ENCODE peak calls at places on chromosomes 2 and 18, in seven cellular contexts. T is CD4-positive, CD25-positive, alpha-beta regulatory T cell; G is tibial nerve; Q is PC-3; U is fibroblast of lung; E is effector memory CD4-positive, alpha-beta T cell; D is psoas muscle. R is an unnamed sample.

GRCh38 chr2:227577555-227577954 is 21.1 kb upstream of the SCYGR2 start:
- DNase-seq in E (no peak), Q (no peak), D (no peak), T (no peak), U (no peak), G (no peak), R (no peak)

GRCh38 chr2:106073608-106074406 is 120.3 kb downstream of the UXS1 start:
- DNase-seq in T (no peak), D (no peak), G (no peak), E (no peak), Q (no peak), U (no peak), R (no peak)

GRCh38 chr2:63820969-63821368 is 20.7 kb upstream of the UGP2 start:
- DNase-seq in D (no peak), E (no peak), T (no peak), G (no peak), U (no peak), Q (no peak), R (no peak)

GRCh38 chr2:166539340-166540162 is 45.5 kb upstream of the SCN7A start:
- DNase-seq in Q (peak), D (no peak), E (no peak), U (peak), T (no peak), G (peak), R (peak)

GRCh38 chr18:6652098-6652497 is 77.4 kb upstream of the ARHGAP28 start:
- DNase-seq in E (no peak), U (no peak), D (no peak), T (no peak), G (no peak), Q (no peak), R (no peak)

GRCh38 chr2:190069936-190070696 is 7.6 kb upstream of the MSTN start:
- DNase-seq in D (no peak), Q (peak), E (no peak), U (peak), T (peak), G (peak), R (no peak)

GRCh38 chr2:30447149-30448045 is at the start of gene LCLAT1:
- DNase-seq in G (peak), U (peak), D (peak), E (peak), Q (peak), T (peak), R (peak)

GRCh38 chr18:9860682-9861081 is 25.1 kb upstream of the TXNDC2 start:
- DNase-seq in E (no peak), T (no peak), U (no peak), Q (no peak), G (no peak), D (no peak), R (no peak)

GRCh38 chr2:88880441-88880953 is 189.0 kb downstream of the RPIA start:
- DNase-seq in U (peak), E (no peak), T (no peak), G (peak), D (no peak), Q (peak), R (peak)

GRCh38 chr2:3142961-3143571 is 234.6 kb downstream of the EIPR1 start:
- DNase-seq in E (no peak), D (no peak), T (no peak), Q (no peak), U (no peak), G (no peak), R (peak)

GRCh38 chr2:241775223-241776177 is 1.1 kb upstream of the GAL3ST2 start:
- DNase-seq in G (no peak), D (no peak), T (no peak), E (no peak), Q (no peak), U (no peak), R (no peak)

GRCh38 chr2:180630756-180631155 is 349.6 kb upstream of the UBE2E3 start:
- DNase-seq in U (peak), D (no peak), E (no peak), Q (no peak), T (no peak), G (no peak), R (no peak)

GRCh38 chr2:49236316-49236715 is 82.0 kb upstream of the FSHR start:
- DNase-seq in T (no peak), E (no peak), Q (no peak), U (no peak), G (no peak), D (no peak), R (no peak)

GRCh38 chr2:170142502-170142901 is 35.4 kb upstream of the MYO3B start:
- DNase-seq in E (no peak), U (no peak), T (no peak), Q (peak), G (no peak), D (no peak), R (no peak)

GRCh38 chr2:101116841-101117552 is 34.2 kb downstream of the TBC1D8 start:
- DNase-seq in Q (no peak), G (no peak), E (no peak), D (no peak), U (no peak), T (no peak), R (no peak)

GRCh38 chr2:55518846-55519167 is 711 bp upstream of the CFAP36 start:
- DNase-seq in Q (no peak), T (no peak), E (no peak), U (no peak), G (no peak), D (no peak), R (no peak)

GRCh38 chr2:82599021-82599420 is 1860.1 kb downstream of the SUCLG1 start:
- DNase-seq in E (no peak), T (no peak), Q (no peak), D (no peak), G (no peak), U (no peak), R (no peak)

GRCh38 chr2:205175831-205176230 is 506.5 kb upstream of the NRP2 start:
- DNase-seq in G (no peak), E (no peak), D (no peak), U (no peak), T (no peak), Q (no peak), R (no peak)

GRCh38 chr18:23591011-23591410 is 4.7 kb upstream of the NPC1 start:
- DNase-seq in Q (no peak), T (no peak), D (no peak), U (no peak), E (no peak), G (no peak), R (no peak)

GRCh38 chr2:3637692-3638455 is 20.1 kb upstream of the ALLC start:
- DNase-seq in T (no peak), D (no peak), G (no peak), E (no peak), U (no peak), Q (no peak), R (no peak)

GRCh38 chr18:57434536-57435494 is at the start of gene ONECUT2:
- DNase-seq in D (peak), E (peak), G (peak), U (peak), Q (peak), T (peak), R (peak)

GRCh38 chr2:218406949-218407703 is 7.5 kb downstream of the CTDSP1 start:
- DNase-seq in U (peak), D (peak), Q (peak), E (peak), G (peak), T (peak), R (peak)

GRCh38 chr18:183769-184168 is 25.4 kb downstream of the USP14 start:
- DNase-seq in G (no peak), Q (no peak), E (no peak), D (no peak), U (peak), T (no peak), R (no peak)

GRCh38 chr2:9971105-9971818 is 19.8 kb downstream of the GRHL1 start:
- DNase-seq in T (no peak), U (peak), E (no peak), G (no peak), D (no peak), Q (peak), R (no peak)

GRCh38 chr2:74011246-74011645 is 26.5 kb downstream of the TET3 start:
- DNase-seq in G (no peak), U (no peak), E (no peak), Q (no peak), T (no peak), D (no peak), R (no peak)

GRCh38 chr18:22171839-22172582 is 2.6 kb downstream of the GATA6 start:
- DNase-seq in T (no peak), D (no peak), U (no peak), Q (no peak), E (no peak), G (no peak), R (no peak)

GRCh38 chr2:75549401-75550253 is 11.1 kb downstream of the EVA1A start:
- DNase-seq in G (no peak), E (no peak), T (no peak), Q (peak), U (no peak), D (no peak), R (no peak)

GRCh38 chr2:27194538-27195354 is 17.1 kb upstream of the ATRAID start:
- DNase-seq in D (no peak), T (no peak), G (no peak), Q (peak), U (no peak), E (no peak), R (no peak)

GRCh38 chr2:150081775-150082517 is 405.5 kb downstream of the RND3 start:
- DNase-seq in Q (no peak), U (no peak), E (no peak), D (no peak), T (no peak), G (no peak), R (no peak)

GRCh38 chr2:54657664-54658083 is 65.8 kb upstream of the EML6 start:
- DNase-seq in E (no peak), U (no peak), G (peak), D (peak), Q (peak), T (no peak), R (peak)

GRCh38 chr2:223887127-223887526 is 49.7 kb upstream of the AP1S3 start:
- DNase-seq in T (no peak), G (no peak), U (peak), D (no peak), Q (no peak), E (no peak), R (no peak)

GRCh38 chr18:51157215-51157614 is 40.3 kb downstream of the MEX3C start:
- DNase-seq in G (no peak), Q (no peak), T (no peak), D (no peak), E (no peak), U (no peak), R (no peak)

GRCh38 chr2:54757496-54757895 is 34.0 kb downstream of the EML6 start:
- DNase-seq in D (no peak), Q (peak), T (no peak), G (no peak), U (peak), E (no peak), R (no peak)

GRCh38 chr2:103785432-103785831 is 1023.6 kb downstream of the TMEM182 start:
- DNase-seq in G (no peak), T (no peak), Q (no peak), U (no peak), E (no peak), D (no peak), R (no peak)

GRCh38 chr2:234392230-234392629 is 104.7 kb downstream of the ARL4C start:
- DNase-seq in T (no peak), Q (no peak), G (no peak), E (no peak), U (no peak), D (no peak), R (no peak)

GRCh38 chr2:15242936-15243461 is 318.1 kb downstream of the NBAS start:
- DNase-seq in Q (no peak), U (no peak), T (no peak), E (no peak), G (no peak), D (no peak), R (no peak)

GRCh38 chr2:100588071-100588786 is 25.4 kb downstream of the PDCL3 start:
- DNase-seq in G (no peak), U (peak), T (no peak), E (peak), D (no peak), Q (peak), R (no peak)

GRCh38 chr2:173657996-173658717 is 303.5 kb downstream of the CDCA7 start:
- DNase-seq in G (no peak), U (peak), T (no peak), Q (peak), D (peak), E (no peak), R (no peak)

GRCh38 chr2:48448274-48449061 is 81.5 kb upstream of the STON1 start:
- DNase-seq in E (no peak), D (no peak), Q (peak), T (no peak), U (peak), G (no peak), R (no peak)

GRCh38 chr18:8814206-8814605 is 108.8 kb downstream of the MTCL1 start:
- DNase-seq in E (no peak), G (no peak), Q (no peak), T (no peak), D (no peak), U (peak), R (no peak)

GRCh38 chr2:216082388-216082733 is 642 bp downstream of the TMEM169 start:
- DNase-seq in T (no peak), Q (no peak), G (no peak), U (no peak), E (no peak), D (no peak), R (no peak)
- H3K27ac ChIP-seq in T (peak), Q (no peak), G (no peak), U (no peak), E (peak), D (no peak), R (peak)

GRCh38 chr2:66548422-66548821 is 113.5 kb downstream of the MEIS1 start:
- DNase-seq in D (no peak), E (no peak), T (no peak), G (no peak), Q (no peak), U (no peak), R (no peak)
- H3K27ac ChIP-seq in D (no peak), E (no peak), T (no peak), G (no peak), Q (no peak), U (no peak), R (no peak)

GRCh38 chr2:168145011-168145410 is 102.4 kb downstream of the STK39 start:
- DNase-seq in E (no peak), U (no peak), T (no peak), G (no peak), Q (no peak), D (no peak), R (no peak)
- H3K27ac ChIP-seq in E (no peak), U (no peak), T (no peak), G (no peak), Q (no peak), D (no peak), R (no peak)

DNA sequence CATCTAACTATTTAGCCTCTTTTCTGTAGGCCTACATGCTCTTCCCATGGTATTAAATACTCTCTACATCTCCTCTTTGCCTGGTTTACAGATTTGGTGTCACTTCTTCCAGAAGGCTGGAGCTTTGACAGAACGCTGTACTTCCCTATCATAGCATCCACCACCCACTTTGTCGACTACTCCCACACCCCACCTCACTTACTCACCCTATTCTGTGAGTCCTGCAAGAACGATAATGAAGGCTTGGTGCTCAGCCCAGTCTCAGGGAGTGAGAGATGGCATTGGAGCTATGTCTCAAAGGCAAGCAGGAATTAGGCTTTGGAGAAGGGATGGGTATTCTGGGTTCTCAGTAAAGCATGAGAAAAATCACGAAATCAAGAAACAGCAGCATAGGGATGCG is 20.3 kb upstream of the KDM3A start:
- DNase-seq in D (no peak), E (no peak), U (no peak), G (no peak), T (no peak), Q (no peak), R (no peak)
- H3K27ac ChIP-seq in D (no peak), E (no peak), U (no peak), G (no peak), T (no peak), Q (no peak), R (no peak)

GRCh38 chr2:222879602-222879933 is 18.7 kb downstream of the ACSL3 start:
- DNase-seq in G (no peak), E (no peak), U (no peak), T (no peak), D (no peak), Q (no peak), R (no peak)

GRCh38 chr2:222878284-222878876 is 17.5 kb downstream of the ACSL3 start:
- DNase-seq in Q (no peak), E (no peak), D (no peak), T (no peak), U (no peak), G (no peak), R (no peak)

GRCh38 chr2:222876947-222877346 is 16.1 kb downstream of the ACSL3 start:
- DNase-seq in D (no peak), U (no peak), E (no peak), Q (no peak), T (no peak), G (no peak), R (no peak)

GRCh38 chr2:222877556-222878278 is 16.9 kb downstream of the ACSL3 start:
- DNase-seq in D (no peak), U (no peak), G (no peak), E (no peak), T (no peak), Q (peak), R (no peak)

DNA sequence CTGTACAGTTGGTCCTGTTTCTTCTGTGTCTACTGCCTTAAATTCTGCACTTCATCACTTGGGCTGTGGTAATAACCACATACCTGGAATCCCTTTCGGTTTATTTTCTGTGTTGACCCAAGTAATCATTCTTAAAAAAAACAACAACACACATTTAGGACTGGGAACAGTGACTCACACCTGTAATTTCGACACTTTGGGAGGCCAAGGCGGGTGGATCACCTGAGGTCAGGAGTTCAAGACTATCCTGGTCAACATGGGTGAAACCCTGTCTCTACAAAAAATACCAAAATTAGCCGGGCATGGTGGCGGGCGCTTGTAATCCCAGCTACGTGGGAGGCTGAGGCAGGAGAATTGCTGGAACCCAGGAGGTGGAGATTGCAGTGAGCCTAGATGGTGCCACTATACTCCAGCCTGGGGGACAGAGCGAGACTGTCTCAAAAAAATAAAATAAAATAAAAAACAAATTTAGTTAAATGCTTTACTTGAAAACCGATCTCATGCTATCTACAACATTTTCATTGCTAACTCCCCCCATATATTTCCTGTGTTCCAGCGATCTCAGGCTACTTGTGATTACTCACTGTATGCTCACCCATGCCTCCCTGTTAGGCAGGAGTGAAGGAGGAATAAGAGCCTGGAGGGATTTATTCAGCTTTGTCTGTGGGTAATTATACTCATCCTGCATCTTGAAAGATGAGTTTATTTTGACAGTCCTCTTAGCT is 18.2 kb downstream of the ACSL3 start:
- DNase-seq in Q (peak), D (no peak), T (no peak), E (no peak), U (peak), G (no peak), R (no peak)
- H3K27ac ChIP-seq in Q (peak), D (peak), T (no peak), E (no peak), U (no peak), G (no peak), R (no peak)

GRCh38 chr2:8542381-8543064 is 139.3 kb upstream of the ID2 start:
- DNase-seq in G (no peak), U (no peak), E (no peak), T (no peak), D (no peak), Q (no peak), R (no peak)
- H3K27ac ChIP-seq in G (no peak), U (no peak), E (peak), T (peak), D (no peak), Q (no peak), R (peak)

GRCh38 chr2:217108086-217108485 is 248.2 kb upstream of the TNP1 start:
- DNase-seq in D (no peak), T (no peak), Q (no peak), E (no peak), U (no peak), G (no peak), R (no peak)

GRCh38 chr2:217105733-217106649 is 246.1 kb upstream of the TNP1 start:
- DNase-seq in T (no peak), D (no peak), U (peak), E (no peak), G (no peak), Q (peak), R (no peak)

GRCh38 chr2:217108575-217109027 is 248.7 kb upstream of the TNP1 start:
- DNase-seq in G (no peak), T (no peak), U (no peak), Q (no peak), D (no peak), E (no peak), R (no peak)

GRCh38 chr2:217107480-217107879 is 247.6 kb upstream of the TNP1 start:
- DNase-seq in E (no peak), T (no peak), Q (peak), G (no peak), D (no peak), U (no peak), R (no peak)

DNA sequence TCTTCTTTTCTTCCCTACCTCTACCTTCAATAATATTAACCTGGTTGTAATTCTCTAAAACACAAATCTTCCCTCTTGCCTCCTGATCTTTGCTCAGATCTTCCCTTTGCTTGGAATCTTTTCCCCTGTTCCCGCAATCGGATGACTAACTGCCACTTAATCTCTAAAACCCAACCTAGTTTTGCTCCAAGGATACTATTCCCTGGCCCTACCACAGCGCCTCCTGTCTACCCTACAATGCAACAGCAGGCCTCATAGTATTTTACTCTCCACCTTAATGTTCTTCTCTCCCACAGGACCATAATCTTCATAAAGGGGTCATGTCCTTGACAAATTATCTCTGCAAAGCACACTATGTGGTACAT is 246.8 kb upstream of the TNP1 start:
- DNase-seq in D (no peak), U (peak), G (no peak), Q (peak), E (no peak), T (no peak), R (no peak)
- H3K27ac ChIP-seq in D (peak), U (peak), G (no peak), Q (peak), E (no peak), T (no peak), R (no peak)

DNA sequence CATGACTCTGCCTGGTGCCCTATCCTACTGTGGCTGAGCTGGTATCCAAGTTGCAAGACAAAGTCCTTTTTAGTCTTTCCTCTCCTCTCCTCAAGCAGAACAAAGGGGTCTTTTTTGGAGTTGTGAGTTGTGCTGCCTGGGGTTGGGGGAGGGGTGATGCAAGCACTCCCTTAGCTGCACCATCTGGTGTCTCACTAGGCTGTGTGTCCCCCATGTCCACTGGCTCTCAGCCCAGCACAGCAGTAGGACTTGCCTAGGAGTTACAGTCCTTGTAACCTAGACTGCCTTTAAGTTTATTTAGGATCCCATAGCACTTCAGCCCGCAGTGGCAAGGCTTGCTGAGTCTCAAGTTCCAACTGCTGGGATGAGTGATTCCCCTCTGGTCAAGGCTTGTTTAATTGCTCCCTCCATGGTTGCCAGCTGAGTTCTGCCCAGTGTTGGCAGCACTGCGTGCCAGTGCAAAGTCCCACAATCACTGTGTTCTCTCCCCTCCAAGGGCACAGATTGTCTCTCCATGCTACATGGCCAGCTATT is 13.2 kb upstream of the ILKAP start:
- DNase-seq in Q (no peak), U (no peak), G (no peak), T (no peak), E (no peak), D (no peak), R (peak)
- H3K27ac ChIP-seq in Q (no peak), U (no peak), G (no peak), T (no peak), E (no peak), D (peak), R (peak)

R was measured in substantia nigra.